ENCODE peak calls at places on chromosomes 1 and 21, in four cellular contexts. Z is mesenchymal stem cell, K is trophoblast cell, A is H1. E is an unnamed sample.
A peak's percentile ranks its signal among the peaks of the same experiment; 100 is the strongest.

GRCh38 chr21:36162631-36163030 is 6.0 kb downstream of the DOP1B start:
- DNase-seq in Z (no peak), K (peak; percentile 72), A (no peak), E (no peak)

GRCh38 chr1:118335372-118335771 is 150.3 kb upstream of the SPAG17 start:
- DNase-seq in Z (no peak), K (no peak), A (no peak), E (no peak)

GRCh38 chr1:28062806-28063205 is 25.6 kb downstream of the EYA3 start:
- DNase-seq in Z (peak; percentile 72), K (peak; percentile 4), A (no peak), E (no peak)

GRCh38 chr1:109718495-109718894 is 6.4 kb downstream of the GSTM5 start:
- DNase-seq in Z (peak; percentile 6), K (peak; percentile 26), A (no peak), E (no peak)

GRCh38 chr1:6162773-6163172 is 17.3 kb downstream of the CHD5 start:
- DNase-seq in Z (no peak), K (no peak), A (no peak), E (no peak)

GRCh38 chr1:37262439-37263170 is 211.8 kb upstream of the ZC3H12A start:
- DNase-seq in Z (no peak), K (no peak), A (no peak), E (no peak)

GRCh38 chr1:214658785-214659184 is 55.8 kb downstream of the CENPF start:
- DNase-seq in Z (peak; percentile 41), K (peak; percentile 64), A (no peak), E (no peak)

GRCh38 chr1:164648211-164649080 is 89.5 kb downstream of the PBX1 start:
- DNase-seq in Z (no peak), K (peak; percentile 79), A (no peak), E (no peak)

GRCh38 chr1:236489710-236490377 is 33.9 kb upstream of the LGALS8 start:
- DNase-seq in Z (peak; percentile 52), K (peak; percentile 78), A (no peak), E (peak; percentile 51)

GRCh38 chr1:61184035-61184713 is 101.8 kb downstream of the NFIA start:
- DNase-seq in Z (no peak), K (peak; percentile 3), A (no peak), E (no peak)

GRCh38 chr1:167328762-167329483 is 108.2 kb downstream of the POU2F1 start:
- DNase-seq in Z (no peak), K (no peak), A (no peak), E (no peak)

GRCh38 chr1:23444104-23444533 is 19.6 kb upstream of the TCEA3 start:
- DNase-seq in Z (peak; percentile 94), K (peak; percentile 47), A (no peak), E (no peak)
- H3K27ac ChIP-seq in Z (no peak overlapping the region), K (no peak overlapping the region), A (no peak overlapping the region), E (no peak overlapping the region)

GRCh38 chr1:89069955-89070354 is 4.9 kb upstream of the GBP1 start:
- DNase-seq in Z (peak; percentile 22), K (no peak), A (no peak), E (no peak)
- H3K4me3 ChIP-seq in Z (no peak overlapping the region), K (no peak overlapping the region), A (no peak overlapping the region), E (no peak overlapping the region)

GRCh38 chr1:235416662-235417049 is 49.4 kb downstream of the TBCE start:
- DNase-seq in Z (no peak), K (peak; percentile 63), A (no peak), E (no peak)
- H2BK12ac ChIP-seq in Z (no peak overlapping the region), K (no peak overlapping the region), A (no peak overlapping the region), E (no peak overlapping the region)

DNA sequence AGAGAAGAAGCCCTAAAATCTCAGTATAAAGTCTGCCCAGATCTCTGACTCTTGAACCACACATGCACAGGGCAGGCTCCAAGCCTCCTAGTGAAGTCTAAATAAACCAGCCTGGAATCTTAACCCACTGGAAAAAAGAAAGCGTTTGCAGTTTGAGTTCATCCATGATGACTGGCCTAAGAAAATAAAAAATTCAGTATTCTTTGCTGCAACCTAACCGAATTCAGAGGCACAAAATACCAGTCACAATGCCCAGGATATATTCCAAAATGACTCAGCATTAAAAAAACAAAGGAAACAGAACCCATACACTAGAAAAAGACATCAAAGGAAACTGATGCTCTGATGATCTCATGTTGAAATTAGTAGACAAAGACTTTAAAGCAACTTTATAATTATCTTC is 269.2 kb downstream of the SDCCAG8 start:
- DNase-seq in Z (peak; percentile 27), K (no peak), A (no peak), E (no peak)
- H3K27ac ChIP-seq in Z (peak overlapping the region; percentile 89), K (no peak overlapping the region), A (no peak overlapping the region), E (no peak overlapping the region)

GRCh38 chr1:8317647-8318360 is at the start of gene SLC45A1:
- DNase-seq in Z (peak; percentile 53), K (peak; percentile 57), A (no peak), E (peak; percentile 54)
- H3K4me3 ChIP-seq in Z (peak within 1 kb of the TSS; percentile 63), K (no peak within 1 kb of the TSS), A (peak within 1 kb of the TSS; percentile 40), E (peak within 1 kb of the TSS; percentile 45)

DNA sequence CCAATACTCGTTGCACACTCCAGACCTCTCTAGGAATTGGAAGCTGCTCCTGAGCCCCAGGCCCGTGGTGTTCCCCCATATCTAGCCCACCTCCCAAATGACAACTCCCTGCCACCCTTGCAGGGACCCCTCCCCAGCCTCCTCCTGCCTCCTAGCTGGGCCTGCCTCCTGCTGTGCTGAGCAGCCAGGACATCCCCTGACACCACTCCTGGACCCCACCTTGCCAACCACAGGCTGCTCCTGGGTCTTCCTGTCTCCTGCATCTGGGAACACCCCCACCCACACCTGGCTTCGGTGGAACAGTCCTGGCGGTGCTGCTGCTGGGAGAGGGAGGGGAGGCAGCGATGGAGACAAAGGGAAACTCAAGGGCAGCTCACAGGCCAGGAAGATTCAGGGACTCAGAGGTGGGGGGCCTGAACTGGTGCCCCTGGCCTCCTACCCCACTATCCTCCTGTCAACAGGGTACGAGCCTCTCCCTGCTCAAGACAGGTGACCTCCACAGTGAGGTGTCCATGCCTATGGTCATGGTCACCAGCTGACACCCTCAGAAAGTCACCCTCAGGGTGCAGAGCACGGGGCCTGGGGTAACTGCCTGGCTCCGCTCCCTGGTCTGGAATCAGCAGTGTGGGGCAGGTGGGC is 81.2 kb downstream of the RIPK4 start:
- DNase-seq in Z (no peak), K (no peak), A (no peak), E (no peak)
- H2BK12ac ChIP-seq in Z (no peak overlapping the region), K (no peak overlapping the region), A (peak overlapping the region; percentile 4), E (peak overlapping the region; percentile 73)

DNA sequence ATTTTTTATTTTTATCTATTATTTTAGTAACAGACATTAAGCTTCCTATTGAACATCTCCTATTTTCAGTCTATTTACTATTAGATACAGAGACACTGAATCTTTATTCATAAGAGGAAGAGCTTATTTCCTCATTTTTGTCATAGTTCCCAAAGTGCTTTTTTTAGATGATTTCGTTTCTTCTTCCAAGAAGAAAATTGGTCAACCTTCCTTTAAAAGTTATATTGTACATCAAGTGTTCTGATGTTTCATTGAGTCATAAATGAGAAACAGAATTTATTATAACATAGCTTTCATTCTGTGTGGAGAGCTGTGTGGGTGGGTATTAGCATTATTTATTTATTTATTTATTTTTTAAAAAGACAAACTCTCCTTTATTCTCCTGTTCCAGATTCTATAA is 50.6 kb upstream of the BACH1 start:
- DNase-seq in Z (no peak), K (no peak), A (no peak), E (no peak)
- H3K27ac ChIP-seq in Z (no peak overlapping the region), K (no peak overlapping the region), A (no peak overlapping the region), E (no peak overlapping the region)